ENCODE peak calls at places on chromosome 7, in eight cellular contexts. D is fibroblast of lung, A is astrocyte, O is uterus, P is cardiac muscle cell, I is esophagus muscularis mucosa, M is A673, T is AG09309. V is an unnamed sample.

GRCh38 chr7:2399848-2400587 is 3.4 kb upstream of the CHST12 start:
- DNase-seq in T (peak; percentile 89), I (no peak), A (peak; percentile 97), O (peak; percentile 83), M (peak; percentile 83), D (peak; percentile 97), P (peak; percentile 48), V (peak; percentile 95)

GRCh38 chr7:139675127-139676110 is 102.4 kb downstream of the HIPK2 start:
- DNase-seq in T (no peak), A (no peak), M (no peak), D (peak; percentile 51), P (no peak), I (no peak), O (no peak), V (peak; percentile 68)

GRCh38 chr7:1694551-1694950 is 24.5 kb downstream of the ELFN1 start:
- DNase-seq in O (no peak), I (no peak), P (peak; percentile 63), A (no peak), T (no peak), M (no peak), D (no peak), V (no peak)

GRCh38 chr7:2040201-2040892 is 192.4 kb downstream of the MAD1L1 start:
- DNase-seq in P (no peak), D (no peak), M (no peak), T (no peak), O (no peak), A (no peak), I (no peak), V (no peak)

GRCh38 chr7:104431930-104432329 is 103.5 kb downstream of the LHFPL3 start:
- DNase-seq in O (no peak), I (no peak), A (no peak), M (no peak), D (no peak), P (no peak), T (no peak), V (no peak)

GRCh38 chr7:85829817-85830432 is 643.1 kb upstream of the SEMA3D start:
- DNase-seq in O (no peak), A (no peak), T (peak; percentile 3), M (peak; percentile 36), P (peak; percentile 9), I (no peak), D (peak; percentile 13), V (peak; percentile 56)

GRCh38 chr7:39428221-39428620 is 138.0 kb upstream of the YAE1 start:
- DNase-seq in D (peak; percentile 78), T (peak; percentile 52), P (no peak), O (no peak), M (no peak), I (no peak), A (peak; percentile 67), V (peak; percentile 39)

GRCh38 chr7:151003572-151003971 is 12.8 kb downstream of the NOS3 start:
- DNase-seq in D (no peak), P (no peak), O (no peak), I (no peak), T (no peak), A (no peak), M (no peak), V (no peak)

GRCh38 chr7:216360-217300 is 24.3 kb downstream of the FAM20C start:
- DNase-seq in A (no peak), D (no peak), P (no peak), I (no peak), M (no peak), O (peak; percentile 46), T (no peak), V (no peak)

GRCh38 chr7:44518761-44519160 is 22.4 kb downstream of the NPC1L1 start:
- DNase-seq in I (no peak), P (no peak), D (no peak), O (no peak), M (no peak), A (no peak), T (no peak), V (no peak)

GRCh38 chr7:90613088-90613498 is 17.0 kb downstream of the CDK14 start:
- DNase-seq in D (peak; percentile 75), P (no peak), A (peak; percentile 61), T (no peak), I (no peak), O (no peak), M (peak; percentile 89), V (no peak)

GRCh38 chr7:116200963-116201362 is 9.4 kb upstream of the TES start:
- DNase-seq in T (no peak), D (peak; percentile 45), M (no peak), A (no peak), I (no peak), P (no peak), O (no peak), V (peak; percentile 43)

GRCh38 chr7:99379043-99379577 is 4.6 kb downstream of the ARPC1B start:
- DNase-seq in M (peak; percentile 61), O (peak; percentile 74), I (peak; percentile 93), D (peak; percentile 87), P (no peak), T (peak; percentile 91), A (peak; percentile 84), V (peak; percentile 96)

GRCh38 chr7:12715372-12716133 is 28.1 kb downstream of the ARL4A start:
- DNase-seq in I (peak; percentile 94), O (peak; percentile 50), P (peak; percentile 24), A (peak; percentile 95), M (peak; percentile 96), D (peak; percentile 97), T (peak; percentile 84), V (peak; percentile 98)

GRCh38 chr7:39293424-39293823 is 272.8 kb upstream of the YAE1 start:
- DNase-seq in P (no peak), D (no peak), A (no peak), T (no peak), O (no peak), I (peak; percentile 83), M (no peak), V (no peak)

GRCh38 chr7:22194633-22195273 is 162.2 kb downstream of the RAPGEF5 start:
- DNase-seq in I (no peak), O (no peak), T (no peak), A (no peak), D (no peak), P (no peak), M (no peak), V (no peak)

GRCh38 chr7:82005056-82005455 is 235.2 kb upstream of the HGF start:
- DNase-seq in D (no peak), O (no peak), T (no peak), A (no peak), P (no peak), M (no peak), I (no peak), V (no peak)

GRCh38 chr7:17057143-17057509 is 175.3 kb upstream of the AGR3 start:
- DNase-seq in I (no peak), M (no peak), D (no peak), A (no peak), T (no peak), P (no peak), O (no peak), V (no peak)

GRCh38 chr7:17061443-17061842 is 179.7 kb upstream of the AGR3 start:
- DNase-seq in D (no peak), I (no peak), P (no peak), O (no peak), T (no peak), A (no peak), M (no peak), V (no peak)

GRCh38 chr7:17060051-17060450 is 178.3 kb upstream of the AGR3 start:
- DNase-seq in I (no peak), O (no peak), M (no peak), A (no peak), T (no peak), P (no peak), D (no peak), V (no peak)

GRCh38 chr7:17058568-17058967 is 176.8 kb upstream of the AGR3 start:
- DNase-seq in I (no peak), O (no peak), M (peak; percentile 12), A (peak; percentile 33), D (peak; percentile 47), P (no peak), T (no peak), V (peak; percentile 58)

GRCh38 chr7:17062433-17063383 is 180.9 kb upstream of the AGR3 start:
- DNase-seq in D (no peak), M (peak; percentile 35), T (no peak), O (no peak), I (no peak), A (no peak), P (no peak), V (no peak)
- TF ChIP-seq CTCF in D (peak; percentile 34), M (peak; percentile 58), T (peak; percentile 6), O (no peak), I (no peak), A (no peak), P (peak; percentile 33), V (no peak)

GRCh38 chr7:95594185-95594584 is 2.1 kb downstream of the PDK4 start:
- DNase-seq in M (peak; percentile 14), D (no peak), O (no peak), P (no peak), T (no peak), I (no peak), A (no peak), V (no peak)
- H3K4me3 ChIP-seq in M (no peak overlapping the region), D (peak overlapping the region; percentile 90), O (peak overlapping the region; percentile 95), P (no peak overlapping the region), T (no peak overlapping the region), I (peak overlapping the region; percentile 97), A (no peak overlapping the region), V (no peak overlapping the region)

GRCh38 chr7:112204776-112205347 is 1.3 kb downstream of the DOCK4 start:
- DNase-seq in T (no peak), O (no peak), P (no peak), M (no peak), D (peak; percentile 5), I (no peak), A (no peak), V (no peak)

GRCh38 chr7:112205348-112206237 is 606 bp downstream of the DOCK4 start:
- DNase-seq in P (peak; percentile 74), T (no peak), I (no peak), A (peak; percentile 71), D (peak; percentile 77), O (peak; percentile 54), M (peak; percentile 62), V (peak; percentile 75)

GRCh38 chr7:112207765-112208164 is 1.3 kb downstream of the ZNF277 start:
- DNase-seq in M (no peak), D (no peak), O (no peak), T (no peak), P (no peak), A (no peak), I (no peak), V (no peak)

GRCh38 chr7:112207106-112207592 is 654 bp downstream of the ZNF277 start:
- DNase-seq in T (no peak), I (no peak), D (no peak), O (no peak), A (no peak), M (no peak), P (peak; percentile 19), V (peak; percentile 37)

GRCh38 chr7:112206238-112207105 is at the start of the genes DOCK4 and ZNF277:
- DNase-seq in M (peak; percentile 100), A (peak; percentile 97), I (peak; percentile 100), O (peak; percentile 99), P (peak; percentile 100), D (peak; percentile 98), T (peak; percentile 95), V (peak; percentile 100)
- TF ChIP-seq CTCF in M (no peak), A (no peak), I (no peak), O (peak; percentile 6), P (no peak), D (peak; percentile 10), T (no peak), V (no peak)

GRCh38 chr7:135930565-135931423 is 46.4 kb downstream of the MTPN start:
- DNase-seq in I (peak; percentile 78), O (no peak), D (peak; percentile 80), T (peak; percentile 16), M (peak; percentile 65), A (peak; percentile 71), P (peak; percentile 57), V (peak; percentile 83)
- H3K4me3 ChIP-seq in I (no peak overlapping the region), O (no peak overlapping the region), D (no peak overlapping the region), T (no peak overlapping the region), M (no peak overlapping the region), A (no peak overlapping the region), P (no peak overlapping the region), V (no peak overlapping the region)

V was measured in foreskin fibroblast.